ENCODE peak calls at places on chromosomes 16 and 17, in nine cellular contexts. E, I, L, F, O, W, C, V and S are unnamed samples.

GRCh38 chr17:65556014-65556909 is 5.2 kb downstream of the AXIN2 start:
- DNase-seq in E (peak; percentile 80), I (no peak), L (peak; percentile 68), F (peak; percentile 36), O (peak; percentile 77), W (peak; percentile 91), C (peak; percentile 63), V (no peak), S (peak; percentile 85)

GRCh38 chr17:32350662-32351418 is 883 bp downstream of the ZNF207 start:
- DNase-seq in E (peak; percentile 91), I (no peak), L (peak; percentile 35), F (peak; percentile 32), O (no peak), W (no peak), C (peak; percentile 40), V (no peak), S (peak; percentile 76)

GRCh38 chr17:17129466-17129865 is 76.7 kb downstream of the PLD6 start:
- DNase-seq in E (no peak), I (no peak), L (peak; percentile 54), F (peak; percentile 11), O (no peak), W (no peak), C (no peak), V (no peak), S (no peak)

GRCh38 chr16:75250089-75250808 is 1.2 kb downstream of the BCAR1 start:
- DNase-seq in E (peak; percentile 69), I (no peak), L (no peak), F (no peak), O (no peak), W (no peak), C (no peak), V (no peak), S (no peak)

GRCh38 chr17:68197091-68197996 is 50.5 kb upstream of the AMZ2 start:
- DNase-seq in E (no peak), I (no peak), L (peak; percentile 67), F (no peak), O (peak; percentile 31), W (peak; percentile 47), C (no peak), V (no peak), S (peak; percentile 63)

GRCh38 chr17:27379863-27380533 is 76.2 kb upstream of the KSR1 start:
- DNase-seq in E (peak; percentile 75), I (no peak), L (no peak), F (no peak), O (no peak), W (peak; percentile 34), C (peak; percentile 79), V (no peak), S (no peak)

GRCh38 chr17:44518032-44518431 is 14.8 kb upstream of the GPATCH8 start:
- DNase-seq in E (peak; percentile 70), I (no peak), L (no peak), F (no peak), O (no peak), W (no peak), C (peak; percentile 52), V (no peak), S (no peak)

GRCh38 chr17:58321571-58322525 is 6.7 kb downstream of the TSPOAP1 start:
- DNase-seq in E (no peak), I (no peak), L (no peak), F (no peak), O (no peak), W (no peak), C (no peak), V (no peak), S (no peak)

GRCh38 chr16:87227651-87228015 is 89.6 kb downstream of the C16orf95 start:
- DNase-seq in E (no peak), I (no peak), L (no peak), F (no peak), O (no peak), W (no peak), C (no peak), V (no peak), S (no peak)

GRCh38 chr16:65663774-65664173 is 541.9 kb upstream of the CDH11 start:
- DNase-seq in E (no peak), I (no peak), L (no peak), F (no peak), O (no peak), W (no peak), C (no peak), V (no peak), S (no peak)

GRCh38 chr16:17194190-17194780 is 276.5 kb downstream of the XYLT1 start:
- DNase-seq in E (peak; percentile 57), I (no peak), L (peak; percentile 60), F (no peak), O (peak; percentile 32), W (peak; percentile 81), C (peak; percentile 26), V (no peak), S (peak; percentile 72)